ENCODE peak calls at places on chromosomes 3 and 15, in eight cellular contexts. S is heart left ventricle; Y is stimulated activated CD8-positive, alpha-beta memory T cell treated with anti-CD3 and anti-CD28 coated beads, Interleukin-7, amount 100 ng/mL, for 24 hours; J is SHP77; P is NCI-H1694 treated with DMSO at 0.1 percent for 48 hours; K is GM04504; G is H54; X is activated naive CD4-positive, alpha-beta T cell. Z is an unnamed sample.

GRCh38 chr3:66407281-66408218 is 93.3 kb downstream of the LRIG1 start:
- DNase-seq in P (no peak), K (no peak), G (peak; percentile 69), S (peak; percentile 71), Y (peak; percentile 56), J (peak; percentile 12), X (peak; percentile 63), Z (no peak)

GRCh38 chr3:11445883-11446282 is 173.7 kb downstream of the ATG7 start:
- DNase-seq in X (no peak), S (peak; percentile 22), K (no peak), J (no peak), G (no peak), Y (no peak), P (no peak), Z (peak; percentile 40)

GRCh38 chr15:96261575-96262034 is 68.9 kb upstream of the NR2F2 start:
- DNase-seq in S (no peak), X (no peak), P (no peak), J (no peak), Y (no peak), G (no peak), K (no peak), Z (no peak)

GRCh38 chr3:23992051-23992628 is 47.1 kb downstream of the NR1D2 start:
- DNase-seq in Y (no peak), K (peak; percentile 73), P (peak; percentile 1), X (no peak), G (no peak), S (no peak), J (no peak), Z (peak; percentile 27)

GRCh38 chr15:67521770-67522568 is 1.0 kb downstream of the C15orf61 start:
- DNase-seq in G (no peak), Y (no peak), S (peak; percentile 12), J (no peak), X (no peak), P (peak; percentile 23), K (peak; percentile 42), Z (no peak)

GRCh38 chr3:37272743-37273142 is 98.4 kb upstream of the LRRFIP2 start:
- DNase-seq in S (no peak), K (no peak), G (no peak), X (no peak), J (no peak), P (no peak), Y (no peak), Z (no peak)

GRCh38 chr15:100207053-100207452 is 134.7 kb downstream of the ADAMTS17 start:
- DNase-seq in X (no peak), K (no peak), G (no peak), J (no peak), S (no peak), P (no peak), Y (no peak), Z (no peak)

GRCh38 chr3:123039178-123039577 is 11.6 kb upstream of the SEMA5B start:
- DNase-seq in K (no peak), Y (no peak), S (no peak), J (no peak), P (no peak), G (no peak), X (no peak), Z (no peak)

GRCh38 chr15:79065361-79065743 is 25.2 kb downstream of the RASGRF1 start:
- DNase-seq in K (no peak), X (no peak), J (no peak), Y (no peak), G (no peak), S (no peak), P (no peak), Z (no peak)

GRCh38 chr3:150097588-150097890 is 126.8 kb upstream of the PFN2 start:
- DNase-seq in S (no peak), P (no peak), J (no peak), X (no peak), Y (no peak), K (no peak), G (no peak), Z (peak; percentile 47)

GRCh38 chr15:26157081-26157480 is 294.0 kb upstream of the ATP10A start:
- DNase-seq in Y (no peak), X (no peak), P (peak; percentile 10), J (no peak), S (no peak), K (no peak), G (no peak), Z (no peak)

GRCh38 chr3:76353683-76354082 is 568.3 kb upstream of the ZNF717 start:
- DNase-seq in G (no peak), J (no peak), S (no peak), P (no peak), K (no peak), Y (no peak), X (no peak), Z (no peak)

Z was measured in stromal cell of bone marrow.